ENCODE peak calls at places on chromosomes 11 and 22, in ten cellular contexts. X is T-helper 2 cell; L is mucosa of descending colon; M is left cardiac atrium; S is choroid plexus epithelial cell; F is GM12865; A is SHP77; Y is stimulated activated CD4-positive, alpha-beta T cell treated with anti-CD3 and anti-CD28 coated beads, Interleukin-1b, Interleukin-23, amount 100 ng/mL, for 1 hour; R is D341Med; J is HEK293T. G is an unnamed sample.

GRCh38 chr11:28472904-28473303 is 364.7 kb downstream of the METTL15 start:
- DNase-seq in R (no peak), X (no peak), J (no peak), L (no peak), S (no peak), A (no peak), F (no peak), M (no peak), Y (no peak), G (no peak)

GRCh38 chr22:45834241-45834640 is 142.7 kb downstream of the WNT7B start:
- DNase-seq in J (no peak), R (no peak), A (no peak), X (no peak), F (no peak), S (no peak), M (no peak), L (peak; percentile 50), Y (no peak), G (no peak)

GRCh38 chr22:47654922-47655451 is 892.5 kb downstream of the TBC1D22A start:
- DNase-seq in S (no peak), F (no peak), J (no peak), Y (no peak), A (no peak), L (no peak), X (no peak), M (no peak), R (no peak), G (no peak)

GRCh38 chr11:112499153-112499907 is 238.7 kb upstream of the PLET1 start:
- DNase-seq in F (no peak), M (no peak), X (no peak), J (no peak), R (no peak), Y (no peak), A (no peak), S (no peak), L (no peak), G (no peak)

GRCh38 chr22:38799265-38800002 is 5.5 kb upstream of the DNAL4 start:
- DNase-seq in L (no peak), R (no peak), Y (no peak), J (no peak), S (no peak), F (no peak), M (no peak), X (no peak), A (no peak), G (no peak)

GRCh38 chr11:102476069-102476468 is 23.5 kb upstream of the TMEM123 start:
- DNase-seq in X (no peak), Y (no peak), J (no peak), A (no peak), L (no peak), F (no peak), R (no peak), M (no peak), S (peak; percentile 61), G (no peak)

GRCh38 chr11:30821438-30821965 is 235.3 kb upstream of the MPPED2 start:
- DNase-seq in J (no peak), L (no peak), F (no peak), Y (no peak), S (no peak), X (no peak), A (no peak), M (no peak), R (no peak), G (no peak)

GRCh38 chr11:35798983-35799382 is 136.4 kb downstream of the TRIM44 start:
- DNase-seq in Y (no peak), J (no peak), R (no peak), L (no peak), M (no peak), S (no peak), F (no peak), X (no peak), A (no peak), G (no peak)

GRCh38 chr11:84249344-84250135 is 963.4 kb upstream of the CCDC90B start:
- DNase-seq in F (peak; percentile 53), M (no peak), A (no peak), J (no peak), S (peak; percentile 48), L (no peak), Y (no peak), X (no peak), R (no peak), G (peak; percentile 22)

GRCh38 chr11:112355726-112356125 is 95.1 kb upstream of the PLET1 start:
- DNase-seq in X (no peak), Y (no peak), S (peak; percentile 47), F (peak; percentile 27), R (peak; percentile 57), L (peak; percentile 30), A (peak; percentile 67), M (peak; percentile 43), J (peak; percentile 47), G (no peak)

GRCh38 chr11:129319201-129319600 is 56.4 kb upstream of the BARX2 start:
- DNase-seq in J (no peak), S (no peak), R (no peak), M (no peak), Y (no peak), A (no peak), L (no peak), F (no peak), X (no peak), G (no peak)

GRCh38 chr22:37178350-37179125 is 9.5 kb downstream of the C1QTNF6 start:
- DNase-seq in A (no peak), L (peak; percentile 87), J (no peak), Y (no peak), X (no peak), F (no peak), R (no peak), S (peak; percentile 51), M (peak; percentile 34), G (no peak)

GRCh38 chr11:114026355-114026754 is 33.2 kb upstream of the ZBTB16 start:
- DNase-seq in L (no peak), J (peak; percentile 60), R (no peak), X (peak; percentile 61), M (no peak), S (peak; percentile 79), F (peak; percentile 18), Y (no peak), A (peak; percentile 14), G (no peak)

GRCh38 chr11:8403310-8403709 is 139.6 kb upstream of the LMO1 start:
- DNase-seq in M (no peak), J (no peak), R (no peak), A (no peak), L (no peak), Y (no peak), X (no peak), S (peak; percentile 48), F (no peak), G (no peak)

GRCh38 chr11:223921-224320 is 12.2 kb downstream of the SIRT3 start:
- DNase-seq in J (no peak), A (no peak), S (no peak), M (no peak), X (no peak), R (no peak), Y (no peak), L (no peak), F (no peak), G (no peak)

GRCh38 chr11:122804796-122805195 is 33.5 kb upstream of the CRTAM start:
- DNase-seq in A (no peak), R (no peak), M (no peak), J (no peak), X (peak; percentile 15), Y (no peak), F (peak; percentile 21), S (no peak), L (no peak), G (no peak)

GRCh38 chr22:46010951-46011626 is 34.1 kb upstream of the WNT7B start:
- DNase-seq in M (peak; percentile 26), X (no peak), L (no peak), F (no peak), Y (no peak), R (no peak), A (peak; percentile 97), J (no peak), S (no peak), G (no peak)

GRCh38 chr11:64250875-64251721 is at the start of gene PLCB3:
- DNase-seq in S (no peak), Y (no peak), L (peak; percentile 69), R (peak; percentile 94), M (no peak), X (peak; percentile 49), A (no peak), F (peak; percentile 63), J (peak; percentile 83), G (peak; percentile 55)

GRCh38 chr11:132125855-132126841 is 755.7 kb downstream of the NTM start:
- DNase-seq in Y (no peak), A (peak; percentile 36), S (peak; percentile 33), F (peak; percentile 24), M (no peak), R (no peak), X (peak; percentile 68), L (peak; percentile 24), J (no peak), G (no peak)

GRCh38 chr11:3127706-3128355 is 37.3 kb downstream of the OSBPL5 start:
- DNase-seq in S (no peak), J (no peak), F (no peak), M (peak; percentile 24), L (no peak), R (no peak), Y (no peak), A (no peak), X (no peak), G (no peak)

GRCh38 chr22:40425082-40425481 is 54.7 kb downstream of the SGSM3 start:
- DNase-seq in J (no peak), A (no peak), R (no peak), F (no peak), M (no peak), S (no peak), L (no peak), Y (no peak), X (no peak), G (no peak)

GRCh38 chr11:107198490-107199007 is 180.3 kb upstream of the GUCY1A2 start:
- DNase-seq in Y (no peak), M (no peak), A (no peak), R (no peak), J (no peak), F (no peak), L (no peak), S (no peak), X (no peak), G (no peak)

GRCh38 chr11:121757480-121758125 is 304.8 kb upstream of the SORL1-AS1 start:
- DNase-seq in M (no peak), J (no peak), R (no peak), A (no peak), S (peak; percentile 36), Y (no peak), F (no peak), X (peak; percentile 9), L (no peak), G (no peak)

GRCh38 chr22:35489225-35489624 is 51.4 kb upstream of the RASD2 start:
- DNase-seq in X (no peak), L (no peak), J (no peak), F (no peak), A (peak; percentile 79), S (no peak), M (no peak), R (no peak), Y (no peak), G (no peak)

GRCh38 chr22:46678785-46679700 is 58.9 kb downstream of the GRAMD4 start:
- DNase-seq in M (no peak), S (peak; percentile 41), X (no peak), J (no peak), Y (no peak), A (no peak), R (no peak), L (no peak), F (no peak), G (no peak)

GRCh38 chr11:117731689-117732290 is 65.2 kb downstream of the DSCAML1 start:
- DNase-seq in A (no peak), R (no peak), X (no peak), Y (no peak), S (no peak), J (no peak), M (no peak), L (no peak), F (no peak), G (no peak)

GRCh38 chr11:106998126-106998525 is 20.1 kb downstream of the GUCY1A2 start:
- DNase-seq in M (no peak), L (no peak), Y (no peak), X (no peak), R (no peak), S (peak; percentile 67), A (no peak), F (no peak), J (no peak), G (no peak)

GRCh38 chr22:45868586-45869443 is 108.1 kb downstream of the WNT7B start:
- DNase-seq in L (no peak), J (no peak), Y (no peak), R (no peak), M (no peak), S (no peak), A (no peak), F (no peak), X (no peak), G (no peak)

G was measured in GM06990.